ENCODE peak calls at places on chromosome 17, in five cellular contexts. One of them, this sample, is unnamed.

GRCh38 chr17:64326420-64327054 is 63.5 kb upstream of the TEX2 start:
- DNase-seq in Caco-2: no peak
- DNase-seq in OCI-LY7: no peak
- DNase-seq in D721Med: no peak
- DNase-seq in neural progenitor cell: no peak
- DNase-seq in this sample: peak

GRCh38 chr17:47896672-47897490 is 845 bp downstream of the SP2 start:
- DNase-seq in Caco-2: no peak
- DNase-seq in OCI-LY7: peak
- DNase-seq in D721Med: no peak
- DNase-seq in neural progenitor cell: no peak
- DNase-seq in this sample: no peak

GRCh38 chr17:57634713-57635465 is 110.2 kb downstream of the CCDC182 start:
- DNase-seq in Caco-2: no peak
- DNase-seq in OCI-LY7: no peak
- DNase-seq in D721Med: no peak
- DNase-seq in neural progenitor cell: no peak
- DNase-seq in this sample: no peak

GRCh38 chr17:39461911-39462641 is 790 bp downstream of the CDK12 start:
- DNase-seq in Caco-2: no peak
- DNase-seq in OCI-LY7: peak
- DNase-seq in D721Med: no peak
- DNase-seq in neural progenitor cell: no peak
- DNase-seq in this sample: peak

GRCh38 chr17:43609613-43610385 is 51.9 kb downstream of the MEOX1 start:
- DNase-seq in Caco-2: no peak
- DNase-seq in OCI-LY7: no peak
- DNase-seq in D721Med: no peak
- DNase-seq in neural progenitor cell: peak
- DNase-seq in this sample: no peak

GRCh38 chr17:18854956-18855355 is 3.0 kb upstream of the PRPSAP2 start:
- DNase-seq in Caco-2: no peak
- DNase-seq in OCI-LY7: no peak
- DNase-seq in D721Med: no peak
- DNase-seq in neural progenitor cell: no peak
- DNase-seq in this sample: no peak

GRCh38 chr17:57138956-57139576 is 54.0 kb downstream of the AKAP1 start:
- DNase-seq in Caco-2: no peak
- DNase-seq in OCI-LY7: no peak
- DNase-seq in D721Med: no peak
- DNase-seq in neural progenitor cell: no peak
- DNase-seq in this sample: no peak

GRCh38 chr17:32673964-32674363 is 187.2 kb downstream of the CDK5R1 start:
- DNase-seq in Caco-2: no peak
- DNase-seq in OCI-LY7: no peak
- DNase-seq in D721Med: no peak
- DNase-seq in neural progenitor cell: no peak
- DNase-seq in this sample: no peak

GRCh38 chr17:21379080-21379711 is 3.0 kb downstream of the KCNJ12 start:
- DNase-seq in Caco-2: no peak
- DNase-seq in OCI-LY7: no peak
- DNase-seq in D721Med: no peak
- DNase-seq in neural progenitor cell: no peak
- DNase-seq in this sample: no peak

GRCh38 chr17:27244481-27245223 is 49.3 kb upstream of the WSB1 start:
- DNase-seq in Caco-2: peak
- DNase-seq in OCI-LY7: no peak
- DNase-seq in D721Med: no peak
- DNase-seq in neural progenitor cell: peak
- DNase-seq in this sample: peak

GRCh38 chr17:34146440-34147043 is 108.5 kb upstream of the CCL2 start:
- DNase-seq in Caco-2: peak
- DNase-seq in OCI-LY7: peak
- DNase-seq in D721Med: no peak
- DNase-seq in neural progenitor cell: peak
- DNase-seq in this sample: peak

GRCh38 chr17:50169121-50169764 is 3.4 kb downstream of the SGCA start:
- DNase-seq in Caco-2: peak
- DNase-seq in OCI-LY7: peak
- DNase-seq in D721Med: no peak
- DNase-seq in neural progenitor cell: peak
- DNase-seq in this sample: peak

GRCh38 chr17:79212150-79213087 is 137.8 kb downstream of the ENGASE start:
- DNase-seq in Caco-2: no peak
- DNase-seq in OCI-LY7: no peak
- DNase-seq in D721Med: no peak
- DNase-seq in neural progenitor cell: peak
- DNase-seq in this sample: no peak

GRCh38 chr17:19766421-19767270 is 18.5 kb upstream of the ALDH3A1 start:
- DNase-seq in Caco-2: peak
- DNase-seq in OCI-LY7: peak
- DNase-seq in D721Med: peak
- DNase-seq in neural progenitor cell: peak
- DNase-seq in this sample: peak

GRCh38 chr17:40345161-40346034 is 19.1 kb downstream of the GJD3 start:
- DNase-seq in Caco-2: peak
- DNase-seq in OCI-LY7: no peak
- DNase-seq in D721Med: no peak
- DNase-seq in neural progenitor cell: peak
- DNase-seq in this sample: peak

GRCh38 chr17:10875411-10875810 is 37.5 kb upstream of the PIRT start:
- DNase-seq in Caco-2: peak
- DNase-seq in OCI-LY7: peak
- DNase-seq in D721Med: no peak
- DNase-seq in neural progenitor cell: peak
- DNase-seq in this sample: peak

GRCh38 chr17:59803377-59803757 is 89.4 kb downstream of the TUBD1 start:
- DNase-seq in Caco-2: no peak
- DNase-seq in OCI-LY7: no peak
- DNase-seq in D721Med: no peak
- DNase-seq in neural progenitor cell: no peak
- DNase-seq in this sample: no peak

GRCh38 chr17:72502111-72502939 is 381.5 kb downstream of the SOX9 start:
- DNase-seq in Caco-2: peak
- DNase-seq in OCI-LY7: no peak
- DNase-seq in D721Med: no peak
- DNase-seq in neural progenitor cell: peak
- DNase-seq in this sample: no peak

GRCh38 chr17:49512296-49513043 is 17.4 kb downstream of the NGFR start:
- DNase-seq in Caco-2: no peak
- DNase-seq in OCI-LY7: no peak
- DNase-seq in D721Med: no peak
- DNase-seq in neural progenitor cell: no peak
- DNase-seq in this sample: no peak

GRCh38 chr17:80746262-80746935 is 201.8 kb downstream of the RPTOR start:
- DNase-seq in Caco-2: no peak
- DNase-seq in OCI-LY7: no peak
- DNase-seq in D721Med: no peak
- DNase-seq in neural progenitor cell: no peak
- DNase-seq in this sample: no peak

GRCh38 chr17:60229189-60229802 is 79.5 kb downstream of the CA4 start:
- DNase-seq in Caco-2: peak
- DNase-seq in OCI-LY7: peak
- DNase-seq in D721Med: no peak
- DNase-seq in neural progenitor cell: no peak
- DNase-seq in this sample: no peak

GRCh38 chr17:78185981-78186688 is 717 bp downstream of the TK1 start:
- DNase-seq in Caco-2: no peak
- DNase-seq in OCI-LY7: peak
- DNase-seq in D721Med: no peak
- DNase-seq in neural progenitor cell: peak
- DNase-seq in this sample: peak

GRCh38 chr17:70819183-70819582 is 649.9 kb downstream of the KCNJ2 start:
- DNase-seq in Caco-2: no peak
- DNase-seq in OCI-LY7: no peak
- DNase-seq in D721Med: no peak
- DNase-seq in neural progenitor cell: no peak
- DNase-seq in this sample: no peak

GRCh38 chr17:47741109-47741792 is 8.2 kb downstream of the TBX21 start:
- DNase-seq in Caco-2: no peak
- DNase-seq in OCI-LY7: no peak
- DNase-seq in D721Med: no peak
- DNase-seq in neural progenitor cell: no peak
- DNase-seq in this sample: no peak

GRCh38 chr17:42365136-42365535 is 23.1 kb downstream of the STAT3 start:
- DNase-seq in Caco-2: no peak
- DNase-seq in OCI-LY7: no peak
- DNase-seq in D721Med: no peak
- DNase-seq in neural progenitor cell: no peak
- DNase-seq in this sample: no peak

GRCh38 chr17:64747938-64748540 is 85.9 kb upstream of the SMURF2 start:
- DNase-seq in Caco-2: no peak
- DNase-seq in OCI-LY7: no peak
- DNase-seq in D721Med: no peak
- DNase-seq in neural progenitor cell: no peak
- DNase-seq in this sample: no peak

GRCh38 chr17:50047488-50048126 is 8.3 kb upstream of the ITGA3 start:
- DNase-seq in Caco-2: no peak
- DNase-seq in OCI-LY7: no peak
- DNase-seq in D721Med: peak
- DNase-seq in neural progenitor cell: no peak
- DNase-seq in this sample: peak

GRCh38 chr17:5897320-5897911 is 172.8 kb upstream of the WSCD1 start:
- DNase-seq in Caco-2: no peak
- DNase-seq in OCI-LY7: no peak
- DNase-seq in D721Med: no peak
- DNase-seq in neural progenitor cell: peak
- DNase-seq in this sample: no peak

DNA sequence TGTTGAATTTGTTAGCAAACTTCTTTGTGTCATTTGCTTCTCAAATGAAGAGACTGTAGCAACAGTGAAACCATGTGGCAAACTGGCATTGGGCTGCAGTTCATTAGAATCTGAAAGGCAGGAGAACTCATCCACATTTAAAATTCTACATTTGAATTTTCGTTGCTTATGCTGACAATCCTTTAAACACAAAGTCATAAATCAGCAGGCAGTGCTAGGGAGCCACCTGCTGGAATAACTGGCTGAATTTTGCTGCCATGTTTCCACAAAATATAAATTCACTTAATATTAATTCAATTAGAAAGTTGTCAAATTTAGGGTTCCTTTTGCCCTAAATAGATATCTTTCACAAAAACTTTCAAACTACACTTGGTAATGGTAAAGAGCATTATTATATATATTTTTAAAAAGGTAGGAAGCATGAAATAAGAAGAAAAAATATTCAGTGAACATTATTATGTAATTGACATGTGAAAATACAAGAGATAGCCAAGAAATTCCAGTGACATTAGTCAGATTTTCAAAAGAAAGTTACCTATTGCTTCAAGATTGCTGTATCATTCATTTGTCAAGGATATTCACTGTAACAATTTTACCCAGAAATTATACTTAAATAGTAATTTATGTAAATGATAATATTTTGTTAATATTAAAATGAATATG is 350.1 kb downstream of the KIF2B start:
- DNase-seq in Caco-2: peak
- DNase-seq in OCI-LY7: peak
- DNase-seq in D721Med: no peak
- DNase-seq in neural progenitor cell: peak
- DNase-seq in this sample: peak
- TF ChIP-seq CTCF in Caco-2: peak
- TF ChIP-seq CTCF in OCI-LY7: peak
- TF ChIP-seq CTCF in D721Med: peak
- TF ChIP-seq CTCF in neural progenitor cell: peak
- TF ChIP-seq CTCF in this sample: no peak

GRCh38 chr17:62781356-62781755 is 26.8 kb downstream of the MARCHF10 start:
- DNase-seq in Caco-2: no peak
- DNase-seq in OCI-LY7: no peak
- DNase-seq in D721Med: no peak
- DNase-seq in neural progenitor cell: no peak
- DNase-seq in this sample: no peak

GRCh38 chr17:62781826-62782225 is 26.3 kb downstream of the MARCHF10 start:
- DNase-seq in Caco-2: no peak
- DNase-seq in OCI-LY7: no peak
- DNase-seq in D721Med: no peak
- DNase-seq in neural progenitor cell: no peak
- DNase-seq in this sample: no peak

GRCh38 chr17:62780951-62781350 is 27.2 kb downstream of the MARCHF10 start:
- DNase-seq in Caco-2: no peak
- DNase-seq in OCI-LY7: no peak
- DNase-seq in D721Med: no peak
- DNase-seq in neural progenitor cell: no peak
- DNase-seq in this sample: no peak

GRCh38 chr17:62780273-62780672 is 27.8 kb downstream of the MARCHF10 start:
- DNase-seq in Caco-2: no peak
- DNase-seq in OCI-LY7: no peak
- DNase-seq in D721Med: no peak
- DNase-seq in neural progenitor cell: no peak
- DNase-seq in this sample: peak

GRCh38 chr17:62782730-62783260 is 25.3 kb downstream of the MARCHF10 start:
- DNase-seq in Caco-2: no peak
- DNase-seq in OCI-LY7: no peak
- DNase-seq in D721Med: no peak
- DNase-seq in neural progenitor cell: no peak
- DNase-seq in this sample: no peak
- TF ChIP-seq CTCF in Caco-2: no peak
- TF ChIP-seq CTCF in OCI-LY7: no peak
- TF ChIP-seq CTCF in D721Med: no peak
- TF ChIP-seq CTCF in neural progenitor cell: no peak
- TF ChIP-seq CTCF in this sample: no peak

DNA sequence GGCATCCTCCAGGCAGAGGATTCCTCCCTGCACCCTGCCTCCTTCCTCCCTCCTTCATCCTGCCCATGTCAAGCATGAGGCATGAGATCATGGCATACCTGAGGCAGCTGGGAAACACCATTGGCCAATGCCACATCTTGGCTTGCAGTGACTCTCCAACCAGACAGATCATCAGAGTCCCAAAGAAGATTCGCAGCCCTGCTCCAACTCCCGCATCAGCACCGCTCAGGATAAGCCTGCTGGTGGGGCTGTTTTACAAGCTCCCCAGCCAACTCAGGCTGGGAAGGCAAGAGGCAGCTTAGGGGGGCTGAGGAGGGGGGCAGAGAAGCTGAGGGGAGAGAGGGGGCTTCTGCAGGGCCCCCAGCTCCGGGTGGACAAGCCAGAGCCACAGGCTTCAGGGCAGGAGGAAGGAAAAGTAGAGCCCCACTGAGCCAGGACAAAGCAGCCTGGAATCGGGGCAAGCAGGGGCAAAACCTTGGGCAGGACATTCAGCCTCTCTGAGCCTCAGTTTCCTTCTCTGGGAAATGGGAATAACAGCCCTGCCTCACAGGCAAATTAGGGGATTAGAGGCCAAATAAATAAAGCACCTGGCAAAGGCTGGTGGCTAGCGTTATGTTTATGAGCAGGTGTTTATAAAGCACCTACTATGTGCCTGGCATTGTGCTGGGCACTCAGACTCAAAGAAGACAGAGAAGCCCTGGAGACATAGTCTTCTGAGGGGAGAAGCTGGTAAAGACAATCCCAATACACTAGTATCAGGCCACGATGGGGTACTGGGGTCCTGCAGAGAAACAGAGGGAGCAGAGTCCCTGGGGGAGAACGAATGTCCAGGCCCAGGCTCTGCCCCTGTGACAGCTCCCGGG is 88.1 kb downstream of the GOSR1 start:
- DNase-seq in Caco-2: no peak
- DNase-seq in OCI-LY7: no peak
- DNase-seq in D721Med: no peak
- DNase-seq in neural progenitor cell: peak
- DNase-seq in this sample: no peak
- TF ChIP-seq CTCF in Caco-2: no peak
- TF ChIP-seq CTCF in OCI-LY7: no peak
- TF ChIP-seq CTCF in D721Med: peak
- TF ChIP-seq CTCF in neural progenitor cell: peak
- TF ChIP-seq CTCF in this sample: no peak

GRCh38 chr17:8482546-8482945 is 46.9 kb downstream of the NDEL1 start:
- DNase-seq in Caco-2: no peak
- DNase-seq in OCI-LY7: no peak
- DNase-seq in D721Med: no peak
- DNase-seq in neural progenitor cell: no peak
- DNase-seq in this sample: no peak
- TF ChIP-seq CTCF in Caco-2: no peak
- TF ChIP-seq CTCF in OCI-LY7: no peak
- TF ChIP-seq CTCF in D721Med: no peak
- TF ChIP-seq CTCF in neural progenitor cell: no peak
- TF ChIP-seq CTCF in this sample: no peak